ENCODE peak calls at places on chromosomes 11 and 22, in six cellular contexts. One of them, this sample, is unnamed.

GRCh38 chr11:6468712-6469495 is 4.8 kb downstream of the TRIM3 start:
- DNase-seq in pulmonary artery endothelial cell: peak
- DNase-seq in GDM1: no peak
- DNase-seq in left colon: peak
- DNase-seq in keratinocyte: peak
- DNase-seq in GM10248: peak
- DNase-seq in this sample: peak

GRCh38 chr11:101030692-101031091 is 98.9 kb downstream of the PGR start:
- DNase-seq in GDM1: no peak
- DNase-seq in pulmonary artery endothelial cell: no peak
- DNase-seq in left colon: no peak
- DNase-seq in keratinocyte: no peak
- DNase-seq in GM10248: no peak
- DNase-seq in this sample: no peak

GRCh38 chr11:8558436-8558835 is 35.6 kb downstream of the STK33 start:
- DNase-seq in keratinocyte: peak
- DNase-seq in GDM1: no peak
- DNase-seq in pulmonary artery endothelial cell: no peak
- DNase-seq in GM10248: no peak
- DNase-seq in left colon: no peak
- DNase-seq in this sample: no peak

GRCh38 chr22:45896153-45896951 is 80.6 kb downstream of the WNT7B start:
- DNase-seq in left colon: no peak
- DNase-seq in pulmonary artery endothelial cell: no peak
- DNase-seq in GDM1: no peak
- DNase-seq in GM10248: no peak
- DNase-seq in keratinocyte: no peak
- DNase-seq in this sample: peak

GRCh38 chr11:20131744-20132666 is 28.3 kb downstream of the DBX1 start:
- DNase-seq in pulmonary artery endothelial cell: no peak
- DNase-seq in left colon: peak
- DNase-seq in keratinocyte: peak
- DNase-seq in GM10248: peak
- DNase-seq in GDM1: no peak
- DNase-seq in this sample: peak

GRCh38 chr11:114116800-114117199 is 57.3 kb downstream of the ZBTB16 start:
- DNase-seq in GDM1: no peak
- DNase-seq in left colon: peak
- DNase-seq in GM10248: no peak
- DNase-seq in keratinocyte: no peak
- DNase-seq in pulmonary artery endothelial cell: no peak
- DNase-seq in this sample: no peak

GRCh38 chr11:126194121-126194543 is 17.3 kb downstream of the RPUSD4 start:
- DNase-seq in keratinocyte: no peak
- DNase-seq in GDM1: no peak
- DNase-seq in GM10248: no peak
- DNase-seq in left colon: no peak
- DNase-seq in pulmonary artery endothelial cell: no peak
- DNase-seq in this sample: peak

GRCh38 chr22:17875156-17875555 is 100.9 kb upstream of the BID start:
- DNase-seq in keratinocyte: no peak
- DNase-seq in GDM1: no peak
- DNase-seq in GM10248: no peak
- DNase-seq in pulmonary artery endothelial cell: no peak
- DNase-seq in left colon: no peak
- DNase-seq in this sample: no peak

GRCh38 chr11:30788849-30789248 is 202.7 kb upstream of the MPPED2 start:
- DNase-seq in keratinocyte: no peak
- DNase-seq in left colon: no peak
- DNase-seq in GDM1: no peak
- DNase-seq in GM10248: no peak
- DNase-seq in pulmonary artery endothelial cell: no peak
- DNase-seq in this sample: no peak

GRCh38 chr22:37045958-37046357 is 5.6 kb upstream of the KCTD17 start:
- DNase-seq in GM10248: no peak
- DNase-seq in pulmonary artery endothelial cell: no peak
- DNase-seq in keratinocyte: no peak
- DNase-seq in GDM1: no peak
- DNase-seq in left colon: no peak
- DNase-seq in this sample: peak

GRCh38 chr22:31621507-31622160 is 40.4 kb downstream of the PISD start:
- DNase-seq in GDM1: no peak
- DNase-seq in left colon: no peak
- DNase-seq in GM10248: no peak
- DNase-seq in pulmonary artery endothelial cell: no peak
- DNase-seq in keratinocyte: no peak
- DNase-seq in this sample: peak

GRCh38 chr11:61834278-61835004 is 6.3 kb downstream of the FADS2 start:
- DNase-seq in left colon: no peak
- DNase-seq in GM10248: peak
- DNase-seq in GDM1: peak
- DNase-seq in keratinocyte: no peak
- DNase-seq in pulmonary artery endothelial cell: peak
- DNase-seq in this sample: peak

GRCh38 chr11:11558352-11558751 is 63.5 kb downstream of the GALNT18 start:
- DNase-seq in left colon: no peak
- DNase-seq in GDM1: no peak
- DNase-seq in GM10248: no peak
- DNase-seq in keratinocyte: no peak
- DNase-seq in pulmonary artery endothelial cell: no peak
- DNase-seq in this sample: no peak

GRCh38 chr22:31603081-31603525 is 58.9 kb downstream of the PISD start:
- DNase-seq in keratinocyte: no peak
- DNase-seq in left colon: no peak
- DNase-seq in pulmonary artery endothelial cell: no peak
- DNase-seq in GDM1: no peak
- DNase-seq in GM10248: no peak
- DNase-seq in this sample: no peak

GRCh38 chr11:105738972-105739574 is 129.2 kb downstream of the GRIA4 start:
- DNase-seq in GM10248: no peak
- DNase-seq in pulmonary artery endothelial cell: no peak
- DNase-seq in left colon: no peak
- DNase-seq in keratinocyte: no peak
- DNase-seq in GDM1: no peak
- DNase-seq in this sample: no peak

GRCh38 chr11:115170133-115170815 is 333.9 kb downstream of the CADM1 start:
- DNase-seq in GDM1: no peak
- DNase-seq in pulmonary artery endothelial cell: no peak
- DNase-seq in keratinocyte: no peak
- DNase-seq in GM10248: peak
- DNase-seq in left colon: no peak
- DNase-seq in this sample: peak

GRCh38 chr11:67266424-67267187 is at the start of gene GRK2:
- DNase-seq in GM10248: peak
- DNase-seq in left colon: peak
- DNase-seq in keratinocyte: no peak
- DNase-seq in pulmonary artery endothelial cell: no peak
- DNase-seq in GDM1: peak
- DNase-seq in this sample: peak

GRCh38 chr22:30392661-30393321 is 4.0 kb upstream of the SEC14L2 start:
- DNase-seq in pulmonary artery endothelial cell: no peak
- DNase-seq in GDM1: no peak
- DNase-seq in keratinocyte: no peak
- DNase-seq in left colon: no peak
- DNase-seq in GM10248: peak
- DNase-seq in this sample: peak

GRCh38 chr11:61778357-61778886 is 14.0 kb downstream of the TMEM258 start:
- DNase-seq in GDM1: no peak
- DNase-seq in keratinocyte: no peak
- DNase-seq in GM10248: no peak
- DNase-seq in left colon: no peak
- DNase-seq in pulmonary artery endothelial cell: no peak
- DNase-seq in this sample: peak

GRCh38 chr11:62689421-62690183 is at the start of gene LRRN4CL:
- DNase-seq in GDM1: no peak
- DNase-seq in pulmonary artery endothelial cell: no peak
- DNase-seq in keratinocyte: no peak
- DNase-seq in GM10248: no peak
- DNase-seq in left colon: peak
- DNase-seq in this sample: peak

GRCh38 chr22:42947211-42947990 is 67.5 kb downstream of the PACSIN2 start:
- DNase-seq in pulmonary artery endothelial cell: no peak
- DNase-seq in keratinocyte: no peak
- DNase-seq in left colon: no peak
- DNase-seq in GDM1: no peak
- DNase-seq in GM10248: no peak
- DNase-seq in this sample: no peak

GRCh38 chr11:65182258-65183170 is 786 bp downstream of the CAPN1 start:
- DNase-seq in GDM1: no peak
- DNase-seq in GM10248: peak
- DNase-seq in keratinocyte: no peak
- DNase-seq in pulmonary artery endothelial cell: no peak
- DNase-seq in left colon: peak
- DNase-seq in this sample: peak

GRCh38 chr11:34274712-34275398 is 83.0 kb downstream of the ABTB2 start:
- DNase-seq in GM10248: no peak
- DNase-seq in left colon: peak
- DNase-seq in keratinocyte: peak
- DNase-seq in GDM1: no peak
- DNase-seq in pulmonary artery endothelial cell: no peak
- DNase-seq in this sample: no peak

GRCh38 chr22:26476705-26477340 is 6.8 kb downstream of the HPS4 start:
- DNase-seq in left colon: no peak
- DNase-seq in keratinocyte: no peak
- DNase-seq in GDM1: no peak
- DNase-seq in GM10248: no peak
- DNase-seq in pulmonary artery endothelial cell: no peak
- DNase-seq in this sample: no peak